ENCODE peak calls at places on chromosomes 4 and X, in eight cellular contexts. Z, X, L, N, M, B, Q and R are unnamed samples.
A peak's percentile ranks its signal among the peaks of the same experiment; 100 is the strongest.

GRCh38 chr4:1401409-1402020 is 4.7 kb downstream of the NKX1-1 start:
- DNase-seq in Z (no peak), X (no peak), L (no peak), N (no peak), M (no peak), B (no peak), Q (peak; percentile 29), R (peak; percentile 24)

GRCh38 chr4:94486372-94486801 is 34.6 kb downstream of the PDLIM5 start:
- DNase-seq in Z (no peak), X (no peak), L (no peak), N (no peak), M (peak; percentile 50), B (no peak), Q (no peak), R (no peak)

GRCh38 chrX:18668059-18668458 is 3.8 kb downstream of the RS1 start:
- DNase-seq in Z (no peak), X (no peak), L (no peak), N (no peak), M (no peak), B (no peak), Q (no peak), R (no peak)

GRCh38 chr4:33482773-33483172 is 2761.5 kb downstream of the ARAP2 start:
- DNase-seq in Z (no peak), X (no peak), L (no peak), N (no peak), M (no peak), B (no peak), Q (no peak), R (no peak)

GRCh38 chr4:37719021-37719420 is 32.8 kb upstream of the RELL1 start:
- DNase-seq in Z (no peak), X (no peak), L (no peak), N (no peak), M (no peak), B (no peak), Q (no peak), R (no peak)

GRCh38 chrX:16208601-16209000 is 41.3 kb downstream of the MAGEB17 start:
- DNase-seq in Z (no peak), X (no peak), L (no peak), N (no peak), M (no peak), B (no peak), Q (no peak), R (no peak)

GRCh38 chrX:111071542-111072277 is 24.3 kb upstream of the PAK3 start:
- DNase-seq in Z (no peak), X (no peak), L (no peak), N (no peak), M (no peak), B (no peak), Q (no peak), R (no peak)

GRCh38 chr4:94160774-94161173 is 46.9 kb upstream of the SMARCAD1 start:
- DNase-seq in Z (no peak), X (no peak), L (no peak), N (no peak), M (no peak), B (no peak), Q (no peak), R (no peak)

GRCh38 chr4:71732066-71732465 is 51.8 kb downstream of the GC start:
- DNase-seq in Z (no peak), X (no peak), L (no peak), N (no peak), M (no peak), B (no peak), Q (no peak), R (no peak)

GRCh38 chr4:109912706-109913621 is at the start of gene EGF:
- DNase-seq in Z (no peak), X (peak; percentile 29), L (no peak), N (no peak), M (peak; percentile 49), B (no peak), Q (no peak), R (no peak)

GRCh38 chr4:52263612-52264011 is 212.5 kb downstream of the SPATA18 start:
- DNase-seq in Z (no peak), X (no peak), L (no peak), N (no peak), M (no peak), B (no peak), Q (no peak), R (no peak)

GRCh38 chr4:158586881-158587280 is 65.2 kb downstream of the RXFP1 start:
- DNase-seq in Z (no peak), X (no peak), L (no peak), N (no peak), M (no peak), B (no peak), Q (no peak), R (no peak)

GRCh38 chrX:71178908-71179307 is 34.3 kb downstream of the NLGN3 start:
- DNase-seq in Z (peak; percentile 69), X (peak; percentile 85), L (no peak), N (peak; percentile 80), M (peak; percentile 80), B (no peak), Q (peak; percentile 47), R (peak; percentile 49)

GRCh38 chrX:17967888-17968287 is 106.8 kb upstream of the RAI2 start:
- DNase-seq in Z (no peak), X (no peak), L (no peak), N (no peak), M (no peak), B (no peak), Q (no peak), R (peak; percentile 65)

GRCh38 chr4:154612472-154613414 is at the start of gene FGG:
- DNase-seq in Z (no peak), X (no peak), L (no peak), N (no peak), M (peak; percentile 12), B (no peak), Q (no peak), R (peak; percentile 90)

GRCh38 chr4:139866270-139866962 is 200.8 kb downstream of the MGST2 start:
- DNase-seq in Z (no peak), X (no peak), L (no peak), N (no peak), M (no peak), B (no peak), Q (no peak), R (no peak)

GRCh38 chrX:154827194-154827593 is 7.3 kb downstream of the SMIM9 start:
- DNase-seq in Z (no peak), X (no peak), L (no peak), N (no peak), M (no peak), B (no peak), Q (no peak), R (no peak)

GRCh38 chrX:137547291-137547690 is 18.6 kb upstream of the ZIC3 start:
- DNase-seq in Z (no peak), X (no peak), L (no peak), N (no peak), M (no peak), B (no peak), Q (no peak), R (no peak)
- H3K4me3 ChIP-seq in Z (no peak overlapping the region), X (no peak overlapping the region), L (no peak overlapping the region), N (no peak overlapping the region), M (no peak overlapping the region), B (no peak overlapping the region), Q (no peak overlapping the region), R (no peak overlapping the region)

GRCh38 chrX:36957425-36958328 is 50.5 kb upstream of the FAM47C start:
- DNase-seq in Z (peak; percentile 49), X (peak; percentile 54), L (no peak), N (no peak), M (no peak), B (no peak), Q (peak; percentile 56), R (peak; percentile 79)

GRCh38 chrX:36961590-36961989 is 46.6 kb upstream of the FAM47C start:
- DNase-seq in Z (no peak), X (no peak), L (no peak), N (no peak), M (no peak), B (no peak), Q (no peak), R (peak; percentile 29)

GRCh38 chrX:36963852-36964251 is 44.3 kb upstream of the FAM47C start:
- DNase-seq in Z (no peak), X (peak; percentile 1), L (no peak), N (no peak), M (no peak), B (no peak), Q (no peak), R (peak; percentile 42)

GRCh38 chrX:36963069-36963808 is 44.9 kb upstream of the FAM47C start:
- DNase-seq in Z (no peak), X (no peak), L (no peak), N (no peak), M (no peak), B (no peak), Q (no peak), R (peak; percentile 62)
- H3K4me3 ChIP-seq in Z (no peak overlapping the region), X (no peak overlapping the region), L (no peak overlapping the region), N (no peak overlapping the region), M (no peak overlapping the region), B (peak overlapping the region; percentile 35), Q (no peak overlapping the region), R (peak overlapping the region; percentile 47)

GRCh38 chr4:41744572-41745291 is 3.8 kb downstream of the PHOX2B start:
- DNase-seq in Z (no peak), X (no peak), L (no peak), N (no peak), M (no peak), B (no peak), Q (no peak), R (no peak)
- H3K4me3 ChIP-seq in Z (no peak overlapping the region), X (no peak overlapping the region), L (no peak overlapping the region), N (no peak overlapping the region), M (no peak overlapping the region), B (no peak overlapping the region), Q (no peak overlapping the region), R (no peak overlapping the region)

GRCh38 chrX:47218280-47218919 is at the start of gene CDK16:
- DNase-seq in Z (peak; percentile 40), X (peak; percentile 89), L (peak; percentile 51), N (peak; percentile 90), M (peak; percentile 84), B (peak; percentile 82), Q (peak; percentile 78), R (peak; percentile 89)
- H3K4me3 ChIP-seq in Z (peak within 1 kb of the TSS; percentile 89), X (peak within 1 kb of the TSS; percentile 89), L (peak within 1 kb of the TSS; percentile 84), N (peak within 1 kb of the TSS; percentile 91), M (peak within 1 kb of the TSS; percentile 69), B (peak within 1 kb of the TSS; percentile 84), Q (peak within 1 kb of the TSS; percentile 66), R (peak within 1 kb of the TSS; percentile 98)